ENCODE peak calls at places on chromosomes 6 and 20, in seven cellular contexts. Q, L, P, X, T, G and F are unnamed samples. For H3K4me1, the result is how much of the 10 kb centered on the place peaks cover.

GRCh38 chr6:126721581-126722145 is 381.7 kb downstream of the CENPW start:
- DNase-seq in L (no peak), P (no peak), X (no peak), G (no peak), T (no peak), Q (no peak), F (no peak)

GRCh38 chr6:4571011-4571410 is 205.2 kb upstream of the CDYL start:
- DNase-seq in T (no peak), X (no peak), G (no peak), L (no peak), Q (no peak), P (no peak), F (no peak)

GRCh38 chr6:130600880-130601341 is 226.3 kb upstream of the SMLR1 start:
- DNase-seq in G (no peak), X (no peak), Q (no peak), T (no peak), P (no peak), L (no peak), F (no peak)

GRCh38 chr6:116514103-116514502 is 2.7 kb downstream of the CALHM5 start:
- DNase-seq in T (no peak), G (no peak), P (no peak), L (no peak), Q (no peak), X (no peak), F (no peak)

GRCh38 chr20:23193985-23194384 is 107.9 kb upstream of the CD93 start:
- DNase-seq in P (no peak), T (no peak), L (no peak), X (no peak), Q (no peak), G (no peak), F (no peak)

GRCh38 chr6:53746442-53747103 is 48.2 kb upstream of the LRRC1 start:
- DNase-seq in G (no peak), P (no peak), Q (no peak), X (no peak), L (no peak), T (no peak), F (no peak)

GRCh38 chr6:23246901-23247300 is 677.5 kb downstream of the HDGFL1 start:
- DNase-seq in G (no peak), Q (no peak), T (no peak), P (no peak), L (no peak), X (no peak), F (no peak)

GRCh38 chr20:50258790-50259483 is 68.3 kb downstream of the CEBPB start:
- DNase-seq in X (no peak), L (no peak), G (no peak), P (no peak), T (no peak), Q (no peak), F (no peak)

GRCh38 chr20:59628171-59628570 is 23.8 kb downstream of the PHACTR3 start:
- DNase-seq in Q (no peak), L (no peak), T (peak), X (no peak), G (no peak), P (no peak), F (no peak)

GRCh38 chr20:2795451-2795850 is 5.0 kb downstream of the CPXM1 start:
- DNase-seq in P (no peak), T (no peak), G (no peak), X (no peak), L (no peak), Q (no peak), F (no peak)

GRCh38 chr20:41176711-41177552 is 39.6 kb downstream of the PLCG1 start:
- DNase-seq in P (no peak), X (no peak), Q (no peak), T (no peak), G (no peak), L (no peak), F (peak)

GRCh38 chr6:134421496-134421895 is 103.6 kb upstream of the SGK1 start:
- DNase-seq in Q (no peak), X (no peak), P (no peak), G (no peak), T (no peak), L (no peak), F (no peak)

GRCh38 chr20:57071283-57071701 is 195.1 kb downstream of the BMP7 start:
- DNase-seq in L (no peak), Q (no peak), P (peak), T (peak), X (no peak), G (no peak), F (no peak)

GRCh38 chr6:41438746-41439145 is 103.3 kb downstream of the NCR2 start:
- DNase-seq in T (no peak), P (no peak), X (no peak), G (no peak), L (no peak), Q (no peak), F (no peak)

GRCh38 chr6:30881392-30881986 is 2.8 kb upstream of the DDR1 start:
- DNase-seq in T (no peak), G (no peak), L (no peak), Q (no peak), P (no peak), X (no peak), F (no peak)

GRCh38 chr6:22320750-22321149 is 23.9 kb upstream of the PRL start:
- DNase-seq in L (no peak), X (no peak), Q (no peak), P (no peak), G (no peak), T (no peak), F (no peak)

GRCh38 chr6:157981132-157981394 is 600 bp upstream of the SYNJ2 start:
- DNase-seq in Q (no peak), T (peak), G (no peak), X (peak), P (no peak), L (peak), F (no peak)

GRCh38 chr6:118940770-118941169 is 5.8 kb upstream of the MCM9 start:
- DNase-seq in G (no peak), X (no peak), Q (no peak), P (no peak), L (no peak), T (peak), F (no peak)

GRCh38 chr6:38176797-38177751 is 357.5 kb downstream of the ZFAND3 start:
- DNase-seq in Q (no peak), X (peak), P (no peak), G (no peak), L (no peak), T (peak), F (no peak)

GRCh38 chr6:102581378-102582124 is 1188.0 kb downstream of the GRIK2 start:
- DNase-seq in Q (no peak), T (no peak), X (no peak), L (no peak), P (no peak), G (no peak), F (no peak)

GRCh38 chr6:53926505-53926904 is 131.7 kb downstream of the LRRC1 start:
- DNase-seq in Q (no peak), G (no peak), X (no peak), L (no peak), T (no peak), P (no peak), F (peak)

GRCh38 chr6:8180327-8181161 is 78.2 kb upstream of the EEF1E1 start:
- DNase-seq in G (no peak), Q (no peak), P (no peak), X (no peak), L (no peak), T (no peak), F (no peak)

GRCh38 chr6:162917506-162917905 is 189.7 kb downstream of the PACRG start:
- DNase-seq in X (no peak), P (no peak), Q (no peak), T (no peak), L (no peak), G (no peak), F (no peak)

GRCh38 chr6:34272022-34272926 is 23.5 kb upstream of the SMIM29 start:
- DNase-seq in L (peak), P (no peak), X (no peak), Q (no peak), G (no peak), T (no peak), F (no peak)

DNA sequence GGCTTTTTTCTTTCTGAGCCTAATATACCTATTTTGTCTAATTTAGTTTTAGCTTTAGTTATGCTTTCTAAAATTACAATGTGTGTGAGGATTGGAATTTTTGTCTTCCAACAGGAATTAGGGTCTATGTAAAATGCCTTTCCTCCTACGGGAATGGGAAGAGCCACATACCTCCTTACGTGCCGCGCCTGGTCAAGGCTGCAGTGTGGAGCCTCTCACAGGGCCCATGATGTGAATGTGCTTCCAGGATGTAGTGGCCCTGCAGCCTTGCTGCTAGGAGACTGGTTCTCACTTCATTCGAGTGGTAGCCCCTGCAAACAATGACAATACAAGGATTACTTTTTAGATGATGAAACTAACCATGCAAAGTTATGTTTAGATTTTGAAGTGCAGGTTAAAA is 110.2 kb downstream of the SOBP start:
- DNase-seq in X (no peak), P (no peak), T (no peak), Q (no peak), L (no peak), G (no peak), F (no peak)
- H3K4me1 ChIP-seq in X (under half), P (under half), T (under half), Q (under half), L (under half), G (under half), F (under half)

GRCh38 chr6:11853678-11854417 is 75.2 kb upstream of the ADTRP start:
- DNase-seq in P (no peak), G (no peak), T (no peak), Q (no peak), L (no peak), X (no peak), F (no peak)

GRCh38 chr6:11848252-11848651 is 69.6 kb upstream of the ADTRP start:
- DNase-seq in Q (no peak), L (no peak), X (no peak), G (no peak), P (no peak), T (no peak), F (no peak)

GRCh38 chr6:11852061-11852619 is 73.5 kb upstream of the ADTRP start:
- DNase-seq in X (no peak), G (no peak), T (no peak), Q (no peak), P (no peak), L (no peak), F (no peak)

GRCh38 chr6:11848852-11849731 is 70.5 kb upstream of the ADTRP start:
- DNase-seq in T (no peak), Q (no peak), X (no peak), G (no peak), P (no peak), L (no peak), F (no peak)

GRCh38 chr6:11851405-11851804 is 72.8 kb upstream of the ADTRP start:
- DNase-seq in T (no peak), X (no peak), G (no peak), P (no peak), Q (no peak), L (no peak), F (no peak)
- TF ChIP-seq POLR2A in T (no peak), X (no peak), G (no peak), P (no peak), Q (no peak), L (no peak), F (no peak)

GRCh38 chr6:17593246-17593645 is 6.9 kb upstream of the FAM8A1 start:
- DNase-seq in X (no peak), L (no peak), P (no peak), G (no peak), Q (no peak), T (no peak), F (no peak)

GRCh38 chr6:17591292-17591691 is 8.8 kb upstream of the FAM8A1 start:
- DNase-seq in T (no peak), Q (no peak), G (no peak), L (no peak), P (no peak), X (no peak), F (no peak)

GRCh38 chr6:17588011-17588410 is 12.1 kb upstream of the FAM8A1 start:
- DNase-seq in G (no peak), L (no peak), T (no peak), Q (no peak), X (no peak), P (no peak), F (no peak)

GRCh38 chr6:17585766-17586502 is 14.2 kb upstream of the FAM8A1 start:
- DNase-seq in G (no peak), P (no peak), X (no peak), Q (no peak), T (no peak), L (no peak), F (no peak)

DNA sequence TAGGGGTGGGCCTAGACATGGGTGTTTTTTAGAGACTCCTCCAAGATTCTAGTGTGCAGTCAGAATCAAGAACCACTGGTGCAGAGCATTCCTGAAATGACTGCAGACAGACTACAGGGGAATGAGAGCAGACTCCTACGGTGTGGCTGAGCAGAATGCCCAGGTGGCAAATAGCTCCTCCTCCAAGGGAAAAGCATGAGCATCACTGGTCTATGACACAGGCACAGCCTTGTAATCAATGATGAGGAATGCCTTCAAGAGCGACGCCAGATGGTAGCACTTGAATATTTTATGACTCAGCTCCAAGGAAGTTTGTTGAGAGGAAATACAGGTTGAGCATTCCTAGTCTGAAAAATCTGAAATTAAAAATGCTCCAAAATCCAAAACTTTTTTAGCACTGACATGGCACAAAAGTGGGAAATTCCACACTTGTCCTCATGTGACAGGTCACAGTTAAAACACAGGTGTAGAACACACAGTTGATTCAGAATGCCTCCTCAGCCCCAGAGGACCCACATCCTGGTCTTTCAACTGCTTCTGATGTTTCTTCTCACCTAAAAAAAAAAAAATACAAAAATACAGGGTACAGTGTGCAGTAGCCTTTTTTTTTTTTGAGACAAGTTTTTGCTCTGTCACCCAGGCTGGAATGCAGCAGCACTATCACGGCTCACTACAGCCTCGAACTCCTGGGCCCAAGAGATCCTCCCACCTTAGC is 10.5 kb upstream of the FAM8A1 start:
- DNase-seq in G (no peak), X (peak), Q (no peak), T (no peak), P (no peak), L (no peak), F (no peak)
- H3K27ac ChIP-seq in G (no peak), X (peak), Q (no peak), T (no peak), P (no peak), L (no peak), F (no peak)

GRCh38 chr6:36129889-36130671 is at the start of gene MAPK13:
- DNase-seq in G (no peak), Q (no peak), X (peak), L (peak), T (no peak), P (peak), F (no peak)
- H3K4me1 ChIP-seq in G (under half), Q (under half), X (under half), L (half or more), T (under half), P (under half), F (under half)

DNA sequence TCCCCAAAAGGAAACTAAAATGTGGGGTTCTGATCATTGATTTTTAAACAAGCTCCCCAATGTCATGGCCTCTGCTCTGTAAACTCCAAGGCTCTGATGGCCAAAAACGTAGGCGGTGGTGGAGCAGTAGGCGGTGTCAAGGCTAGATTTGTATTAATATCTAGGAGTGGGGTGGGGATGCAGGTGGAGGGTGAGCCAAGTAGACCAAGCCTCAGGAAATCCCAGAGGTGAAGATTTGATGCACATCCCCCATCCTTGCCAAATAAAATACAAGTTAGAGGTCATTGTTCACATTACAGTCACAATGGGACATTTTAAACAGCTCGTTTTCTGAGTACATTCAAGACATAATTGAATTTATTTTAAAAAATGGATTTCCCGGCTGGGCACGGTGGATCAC is 30.9 kb upstream of the TBC1D7 start:
- DNase-seq in P (no peak), L (no peak), X (no peak), Q (no peak), T (no peak), G (no peak), F (no peak)
- TF ChIP-seq POLR2A in P (no peak), L (no peak), X (no peak), Q (no peak), T (no peak), G (no peak), F (no peak)

GRCh38 chr6:132548746-132549463 is 3.6 kb upstream of the TAAR8 start:
- DNase-seq in G (no peak), L (no peak), P (no peak), Q (no peak), X (no peak), T (no peak), F (no peak)
- H3K27ac ChIP-seq in G (no peak), L (no peak), P (no peak), Q (no peak), X (no peak), T (no peak), F (no peak)

GRCh38 chr20:36466089-36466488 is 75.2 kb upstream of the MYL9 start:
- DNase-seq in X (no peak), P (no peak), T (no peak), G (no peak), Q (no peak), L (no peak), F (no peak)

GRCh38 chr20:36465109-36466080 is 75.9 kb upstream of the MYL9 start:
- DNase-seq in L (peak), X (peak), P (peak), T (peak), Q (peak), G (no peak), F (no peak)

GRCh38 chr20:36469973-36470372 is 71.3 kb upstream of the MYL9 start:
- DNase-seq in X (no peak), L (no peak), P (no peak), Q (no peak), G (no peak), T (no peak), F (no peak)

GRCh38 chr20:36468149-36469000 is 72.9 kb upstream of the MYL9 start:
- DNase-seq in Q (no peak), X (no peak), L (no peak), P (no peak), G (no peak), T (no peak), F (no peak)

GRCh38 chr20:36467076-36467999 is 74.0 kb upstream of the MYL9 start:
- DNase-seq in T (peak), P (peak), Q (peak), X (peak), L (no peak), G (peak), F (no peak)
- H3K4me1 ChIP-seq in T (half or more), P (half or more), Q (under half), X (half or more), L (under half), G (under half), F (under half)

GRCh38 chr6:44265843-44266233 is 487 bp upstream of the NFKBIE start:
- DNase-seq in G (no peak), L (no peak), X (no peak), Q (no peak), T (no peak), P (no peak), F (no peak)

GRCh38 chr6:44264154-44265002 is 973 bp downstream of the NFKBIE start:
- DNase-seq in T (no peak), G (peak), X (peak), L (no peak), P (no peak), Q (no peak), F (no peak)

GRCh38 chr6:44266347-44266746 is 996 bp upstream of the NFKBIE start:
- DNase-seq in T (no peak), X (no peak), Q (no peak), G (no peak), P (no peak), L (no peak), F (no peak)

GRCh38 chr6:44263357-44264100 is 1.8 kb downstream of the NFKBIE start:
- DNase-seq in Q (no peak), P (no peak), L (no peak), T (no peak), X (peak), G (no peak), F (no peak)

DNA sequence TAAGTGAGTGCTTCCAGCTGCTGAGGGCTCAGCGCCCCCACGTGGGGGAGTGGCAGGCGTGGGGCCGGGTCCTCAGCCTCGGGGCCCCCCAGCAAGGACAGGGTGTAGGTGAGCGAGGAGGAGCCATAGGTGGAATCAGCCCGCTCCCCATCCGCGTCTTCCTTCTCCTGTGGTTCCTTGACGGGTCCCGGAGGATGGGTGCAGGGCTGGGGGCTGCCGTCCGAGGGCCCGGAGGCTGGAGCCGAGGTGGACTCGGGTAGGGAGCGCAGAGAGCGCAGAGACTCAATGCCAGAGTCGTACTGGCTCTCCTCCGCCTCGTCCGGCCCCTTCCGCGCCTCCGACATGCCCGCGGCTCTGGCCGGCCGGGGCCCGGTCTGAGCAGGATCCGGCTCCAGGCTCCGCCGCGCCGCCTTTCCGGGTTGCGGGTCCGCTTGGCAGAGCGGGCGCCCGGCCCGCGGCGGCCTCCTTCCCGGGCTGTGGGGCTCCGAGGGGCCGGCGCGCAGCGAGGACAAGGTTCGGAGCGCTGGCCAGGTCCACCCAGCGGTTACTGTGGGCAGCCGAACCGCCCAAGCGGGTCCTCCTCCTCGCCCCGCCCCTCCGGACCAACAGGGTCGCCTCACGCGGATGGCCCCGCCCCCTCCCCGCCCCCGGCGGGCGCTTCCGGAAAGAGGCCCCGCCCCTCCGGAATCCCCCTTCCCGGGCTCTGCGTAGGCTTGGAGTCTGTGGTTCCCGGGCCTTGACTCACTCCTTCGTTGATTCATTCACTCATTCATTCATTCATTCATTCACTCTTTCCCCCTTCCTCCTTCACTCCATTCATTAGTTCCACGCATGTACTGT is at the start of gene NFKBIE:
- DNase-seq in G (peak), Q (peak), L (peak), X (peak), P (peak), T (peak), F (peak)
- TF ChIP-seq POLR2A in G (peak), Q (peak), L (peak), X (peak), P (no peak), T (peak), F (no peak)